ENCODE peak calls at places on chromosomes 11 and 22, in five cellular contexts. F is A172, Y is kidney epithelial cell, C is spleen, A is smooth muscle cell of the brain vasculature. N is an unnamed sample.

GRCh38 chr11:117456027-117456720 is 128.5 kb downstream of the CEP164 start:
- DNase-seq in F (no peak), Y (no peak), C (no peak), A (no peak), N (no peak)

GRCh38 chr11:27482793-27483192 is 10.2 kb upstream of the LGR4 start:
- DNase-seq in F (no peak), Y (no peak), C (no peak), A (no peak), N (no peak)

GRCh38 chr11:4891996-4892640 is 10.4 kb downstream of the OR51T1 start:
- DNase-seq in F (peak; percentile 73), Y (peak; percentile 60), C (no peak), A (no peak), N (no peak)

GRCh38 chr11:37108436-37109204 is 510.6 kb upstream of the RAG2 start:
- DNase-seq in F (no peak), Y (no peak), C (no peak), A (no peak), N (no peak)

GRCh38 chr22:18032455-18033101 is 8.2 kb upstream of the MICAL3 start:
- DNase-seq in F (peak; percentile 86), Y (peak; percentile 82), C (no peak), A (no peak), N (no peak)

GRCh38 chr11:46560300-46561025 is 33.4 kb downstream of the AMBRA1 start:
- DNase-seq in F (peak; percentile 38), Y (no peak), C (no peak), A (no peak), N (no peak)

GRCh38 chr11:61577383-61578118 is 3.3 kb downstream of the SYT7 start:
- DNase-seq in F (peak; percentile 15), Y (no peak), C (no peak), A (no peak), N (no peak)

GRCh38 chr11:134510641-134511040 is 98.6 kb upstream of the B3GAT1 start:
- DNase-seq in F (no peak), Y (no peak), C (no peak), A (no peak), N (no peak)

GRCh38 chr11:2262301-2263011 is 7.9 kb downstream of the ASCL2 start:
- DNase-seq in F (no peak), Y (no peak), C (no peak), A (no peak), N (no peak)

GRCh38 chr11:127651888-127652221 is 651.3 kb upstream of the KIRREL3 start:
- DNase-seq in F (no peak), Y (no peak), C (no peak), A (no peak), N (no peak)

GRCh38 chr11:2498750-2499149 is 53.9 kb downstream of the KCNQ1 start:
- DNase-seq in F (no peak), Y (no peak), C (no peak), A (no peak), N (no peak)

GRCh38 chr11:107956543-107956942 is 28.3 kb downstream of the RAB39A start:
- DNase-seq in F (no peak), Y (no peak), C (no peak), A (no peak), N (no peak)

GRCh38 chr11:1852885-1853284 is at the start of gene LSP1:
- DNase-seq in F (no peak), Y (no peak), C (peak; percentile 95), A (no peak), N (no peak)

GRCh38 chr11:83816572-83817187 is 530.5 kb upstream of the CCDC90B start:
- DNase-seq in F (peak; percentile 22), Y (no peak), C (no peak), A (no peak), N (no peak)

GRCh38 chr11:18650353-18650752 is 16.2 kb upstream of the SPTY2D1 start:
- DNase-seq in F (no peak), Y (no peak), C (no peak), A (no peak), N (no peak)

GRCh38 chr22:46812786-46813185 is 50.3 kb downstream of the TBC1D22A start:
- DNase-seq in F (no peak), Y (no peak), C (no peak), A (no peak), N (no peak)

GRCh38 chr11:60377737-60378136 is 595 bp upstream of the MS4A7 start:
- DNase-seq in F (no peak), Y (no peak), C (peak; percentile 78), A (no peak), N (no peak)

GRCh38 chr11:128904872-128905344 is 13.8 kb downstream of the KCNJ5 start:
- DNase-seq in F (peak; percentile 63), Y (no peak), C (peak; percentile 83), A (no peak), N (no peak)